ENCODE peak calls at places on chromosomes 5 and 9, in four cellular contexts. One of them, this sample, is unnamed. For H3K27me3, the result is how much of the 10 kb centered on the place peaks cover.

GRCh38 chr9:94140791-94141790 is 56.8 kb downstream of the PTPDC1 start:
- DNase-seq in suprapubic skin: no peak
- DNase-seq in bronchial epithelial cell: no peak
- DNase-seq in WERI-Rb-1: peak
- DNase-seq in this sample: no peak

GRCh38 chr5:127562252-127562651 is 44.8 kb downstream of the PRRC1 start:
- DNase-seq in suprapubic skin: no peak
- DNase-seq in bronchial epithelial cell: peak
- DNase-seq in WERI-Rb-1: peak
- DNase-seq in this sample: no peak

GRCh38 chr5:56530031-56530430 is 285.3 kb upstream of the MAP3K1 start:
- DNase-seq in suprapubic skin: no peak
- DNase-seq in bronchial epithelial cell: no peak
- DNase-seq in WERI-Rb-1: no peak
- DNase-seq in this sample: no peak

GRCh38 chr9:33718987-33719386 is 76.4 kb upstream of the PRSS3 start:
- DNase-seq in suprapubic skin: no peak
- DNase-seq in bronchial epithelial cell: peak
- DNase-seq in WERI-Rb-1: no peak
- DNase-seq in this sample: no peak

GRCh38 chr5:101429241-101429640 is 526.2 kb upstream of the ST8SIA4 start:
- DNase-seq in suprapubic skin: no peak
- DNase-seq in bronchial epithelial cell: no peak
- DNase-seq in WERI-Rb-1: no peak
- DNase-seq in this sample: no peak

GRCh38 chr5:126122942-126123341 is 300.3 kb upstream of the GRAMD2B start:
- DNase-seq in suprapubic skin: no peak
- DNase-seq in bronchial epithelial cell: peak
- DNase-seq in WERI-Rb-1: no peak
- DNase-seq in this sample: no peak

GRCh38 chr5:147481857-147482256 is 28.0 kb downstream of the DPYSL3 start:
- DNase-seq in suprapubic skin: no peak
- DNase-seq in bronchial epithelial cell: peak
- DNase-seq in WERI-Rb-1: no peak
- DNase-seq in this sample: no peak

GRCh38 chr5:55454282-55454681 is 80.5 kb downstream of the PLPP1 start:
- DNase-seq in suprapubic skin: no peak
- DNase-seq in bronchial epithelial cell: no peak
- DNase-seq in WERI-Rb-1: no peak
- DNase-seq in this sample: no peak

GRCh38 chr9:127163409-127163808 is 41.0 kb upstream of the ANGPTL2 start:
- DNase-seq in suprapubic skin: no peak
- DNase-seq in bronchial epithelial cell: peak
- DNase-seq in WERI-Rb-1: no peak
- DNase-seq in this sample: peak

GRCh38 chr9:133375116-133375723 is 640 bp downstream of the SURF4 start:
- DNase-seq in suprapubic skin: no peak
- DNase-seq in bronchial epithelial cell: peak
- DNase-seq in WERI-Rb-1: peak
- DNase-seq in this sample: no peak

GRCh38 chr5:41856644-41857491 is 13.4 kb downstream of the OXCT1 start:
- DNase-seq in suprapubic skin: no peak
- DNase-seq in bronchial epithelial cell: peak
- DNase-seq in WERI-Rb-1: peak
- DNase-seq in this sample: no peak

GRCh38 chr5:73229271-73229670 is 56.3 kb downstream of the TMEM174 start:
- DNase-seq in suprapubic skin: no peak
- DNase-seq in bronchial epithelial cell: peak
- DNase-seq in WERI-Rb-1: no peak
- DNase-seq in this sample: peak

GRCh38 chr9:134617246-134617645 is 24.4 kb upstream of the COL5A1 start:
- DNase-seq in suprapubic skin: no peak
- DNase-seq in bronchial epithelial cell: no peak
- DNase-seq in WERI-Rb-1: peak
- DNase-seq in this sample: no peak

GRCh38 chr9:113737414-113738271 is 138.5 kb upstream of the ZNF618 start:
- DNase-seq in suprapubic skin: no peak
- DNase-seq in bronchial epithelial cell: peak
- DNase-seq in WERI-Rb-1: peak
- DNase-seq in this sample: peak

GRCh38 chr5:107388111-107388861 is 282.5 kb downstream of the EFNA5 start:
- DNase-seq in suprapubic skin: no peak
- DNase-seq in bronchial epithelial cell: peak
- DNase-seq in WERI-Rb-1: no peak
- DNase-seq in this sample: no peak

GRCh38 chr9:104779334-104779733 is 15.4 kb downstream of the NIPSNAP3B start:
- DNase-seq in suprapubic skin: no peak
- DNase-seq in bronchial epithelial cell: no peak
- DNase-seq in WERI-Rb-1: no peak
- DNase-seq in this sample: no peak

GRCh38 chr9:99057665-99058625 is 47.0 kb upstream of the TGFBR1 start:
- DNase-seq in suprapubic skin: no peak
- DNase-seq in bronchial epithelial cell: peak
- DNase-seq in WERI-Rb-1: no peak
- DNase-seq in this sample: no peak

GRCh38 chr5:109455598-109456096 is 45.9 kb upstream of the PJA2 start:
- DNase-seq in suprapubic skin: peak
- DNase-seq in bronchial epithelial cell: peak
- DNase-seq in WERI-Rb-1: no peak
- DNase-seq in this sample: no peak

GRCh38 chr5:91219141-91219802 is 163.8 kb downstream of the ARRDC3 start:
- DNase-seq in suprapubic skin: peak
- DNase-seq in bronchial epithelial cell: peak
- DNase-seq in WERI-Rb-1: no peak
- DNase-seq in this sample: no peak

GRCh38 chr9:133113163-133113927 is 7.7 kb downstream of the RALGDS start:
- DNase-seq in suprapubic skin: peak
- DNase-seq in bronchial epithelial cell: no peak
- DNase-seq in WERI-Rb-1: peak
- DNase-seq in this sample: no peak

DNA sequence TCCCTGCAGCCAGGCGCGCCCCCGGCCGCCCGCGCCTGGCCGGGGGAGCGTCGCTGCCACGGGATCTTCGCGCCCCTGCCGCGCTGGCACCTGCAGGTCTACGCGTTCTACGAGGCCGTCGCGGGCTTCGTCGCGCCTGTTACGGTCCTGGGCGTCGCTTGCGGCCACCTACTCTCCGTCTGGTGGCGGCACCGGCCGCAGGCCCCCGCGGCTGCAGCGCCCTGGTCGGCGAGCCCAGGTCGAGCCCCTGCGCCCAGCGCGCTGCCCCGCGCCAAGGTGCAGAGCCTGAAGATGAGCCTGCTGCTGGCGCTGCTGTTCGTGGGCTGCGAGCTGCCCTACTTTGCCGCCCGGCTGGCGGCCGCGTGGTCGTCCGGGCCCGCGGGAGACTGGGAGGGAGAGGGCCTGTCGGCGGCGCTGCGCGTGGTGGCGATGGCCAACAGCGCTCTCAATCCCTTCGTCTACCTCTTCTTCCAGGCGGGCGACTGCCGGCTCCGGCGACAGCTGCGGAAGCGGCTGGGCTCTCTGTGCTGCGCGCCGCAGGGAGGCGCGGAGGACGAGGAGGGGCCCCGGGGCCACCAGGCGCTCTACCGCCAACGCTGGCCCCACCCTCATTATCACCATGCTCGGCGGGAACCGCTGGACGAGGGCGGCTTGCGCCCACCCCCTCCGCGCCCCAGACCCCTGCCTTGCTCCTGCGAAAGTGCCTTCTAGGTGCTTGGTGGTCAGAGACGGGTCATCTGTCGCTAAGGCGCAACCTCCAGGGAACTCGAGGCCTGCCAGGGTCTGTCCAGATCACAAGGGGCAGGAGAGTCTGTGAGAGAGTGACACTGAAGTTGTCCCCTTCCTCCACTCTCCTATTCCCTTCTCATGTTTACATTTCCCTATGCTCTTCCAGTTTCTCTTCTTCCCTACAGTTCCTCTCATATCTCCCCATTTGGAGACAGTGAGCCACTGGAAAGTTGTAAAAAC is 1.3 kb downstream of the GPR150 start:
- DNase-seq in suprapubic skin: no peak
- DNase-seq in bronchial epithelial cell: no peak
- DNase-seq in WERI-Rb-1: peak
- DNase-seq in this sample: no peak
- H3K27me3 ChIP-seq in suprapubic skin: under half
- H3K27me3 ChIP-seq in bronchial epithelial cell: under half
- H3K27me3 ChIP-seq in WERI-Rb-1: under half
- H3K27me3 ChIP-seq in this sample: under half

DNA sequence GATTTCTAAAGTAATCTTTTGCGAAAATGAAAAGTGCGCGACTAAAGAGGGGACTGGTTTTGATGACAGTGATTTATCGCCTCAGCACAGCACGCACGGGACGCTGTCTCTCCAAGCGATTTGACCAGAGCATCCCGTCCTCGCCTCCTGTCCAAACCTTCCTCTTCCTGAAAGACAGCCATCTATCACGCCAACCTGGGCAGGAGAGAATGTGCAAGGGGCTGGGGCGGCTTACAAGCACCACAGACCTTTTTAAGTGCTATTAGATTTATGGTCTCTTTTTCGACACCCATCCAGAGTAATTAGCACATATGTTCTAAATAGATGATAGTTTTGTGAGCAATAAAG is 7.4 kb downstream of the NR2F1-AS1 start:
- DNase-seq in suprapubic skin: no peak
- DNase-seq in bronchial epithelial cell: no peak
- DNase-seq in WERI-Rb-1: peak
- DNase-seq in this sample: no peak
- H3K27me3 ChIP-seq in suprapubic skin: half or more
- H3K27me3 ChIP-seq in bronchial epithelial cell: under half
- H3K27me3 ChIP-seq in WERI-Rb-1: under half
- H3K27me3 ChIP-seq in this sample: under half

DNA sequence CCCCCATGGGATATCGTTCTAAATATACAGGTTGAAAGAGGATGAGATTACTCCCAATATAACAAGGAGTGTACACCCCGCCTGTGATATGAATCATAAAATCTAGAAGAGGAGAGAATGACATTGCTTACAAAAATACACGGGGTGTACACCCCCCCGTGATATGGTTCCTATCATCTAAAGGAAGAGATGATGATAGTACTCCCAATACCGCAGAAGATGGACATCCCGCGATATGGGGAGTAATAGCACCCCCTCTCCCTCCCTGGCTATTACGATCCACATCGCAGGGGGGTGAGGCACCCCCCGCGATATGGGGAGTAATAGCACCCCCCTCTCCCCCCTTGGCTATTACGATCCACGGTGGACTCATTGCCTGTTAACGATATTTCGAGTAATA is 124.6 kb downstream of the TMEM38B start:
- DNase-seq in suprapubic skin: no peak
- DNase-seq in bronchial epithelial cell: no peak
- DNase-seq in WERI-Rb-1: no peak
- DNase-seq in this sample: no peak
- H3K27me3 ChIP-seq in suprapubic skin: under half
- H3K27me3 ChIP-seq in bronchial epithelial cell: under half
- H3K27me3 ChIP-seq in WERI-Rb-1: under half
- H3K27me3 ChIP-seq in this sample: under half

GRCh38 chr5:136073714-136074113 is 44.9 kb downstream of the TGFBI start:
- DNase-seq in suprapubic skin: no peak
- DNase-seq in bronchial epithelial cell: no peak
- DNase-seq in WERI-Rb-1: no peak
- DNase-seq in this sample: no peak

GRCh38 chr5:136080113-136080482 is 51.3 kb downstream of the TGFBI start:
- DNase-seq in suprapubic skin: no peak
- DNase-seq in bronchial epithelial cell: no peak
- DNase-seq in WERI-Rb-1: no peak
- DNase-seq in this sample: no peak

GRCh38 chr5:136075339-136075885 is 46.6 kb downstream of the TGFBI start:
- DNase-seq in suprapubic skin: no peak
- DNase-seq in bronchial epithelial cell: no peak
- DNase-seq in WERI-Rb-1: no peak
- DNase-seq in this sample: peak

GRCh38 chr5:136079195-136079985 is 50.6 kb downstream of the TGFBI start:
- DNase-seq in suprapubic skin: no peak
- DNase-seq in bronchial epithelial cell: no peak
- DNase-seq in WERI-Rb-1: peak
- DNase-seq in this sample: peak

GRCh38 chr5:136077046-136077445 is 48.3 kb downstream of the TGFBI start:
- DNase-seq in suprapubic skin: no peak
- DNase-seq in bronchial epithelial cell: no peak
- DNase-seq in WERI-Rb-1: no peak
- DNase-seq in this sample: peak
- H3K27me3 ChIP-seq in suprapubic skin: under half
- H3K27me3 ChIP-seq in bronchial epithelial cell: under half
- H3K27me3 ChIP-seq in WERI-Rb-1: under half
- H3K27me3 ChIP-seq in this sample: under half

GRCh38 chr5:75558972-75559632 is 47.4 kb downstream of the POLK start:
- DNase-seq in suprapubic skin: no peak
- DNase-seq in bronchial epithelial cell: no peak
- DNase-seq in WERI-Rb-1: no peak
- DNase-seq in this sample: no peak
- H3K27me3 ChIP-seq in suprapubic skin: under half
- H3K27me3 ChIP-seq in bronchial epithelial cell: under half
- H3K27me3 ChIP-seq in WERI-Rb-1: under half
- H3K27me3 ChIP-seq in this sample: under half

This sample was measured in esophagus muscularis mucosa.